ENCODE peak calls at places on chromosomes 13 and 19, in ten cellular contexts. F, K, D, Y, A, B, N, G, C and Z are unnamed samples.

GRCh38 chr19:5113101-5113557 is 144.2 kb downstream of the KDM4B start:
- DNase-seq in K (no peak), C (no peak), N (no peak), D (no peak), F (no peak), B (no peak), A (peak), Y (no peak), G (no peak), Z (no peak)

GRCh38 chr19:35329323-35329722 is 336 bp downstream of the CD22 start:
- DNase-seq in F (no peak), N (no peak), K (no peak), Y (no peak), D (no peak), G (no peak), C (no peak), B (no peak), A (no peak), Z (no peak)

GRCh38 chr19:17091758-17092333 is 16.3 kb downstream of the MYO9B start:
- DNase-seq in F (no peak), C (no peak), Y (no peak), D (no peak), G (no peak), A (no peak), B (no peak), N (no peak), K (no peak), Z (no peak)

GRCh38 chr19:47305309-47305751 is 4.3 kb upstream of the C5AR1 start:
- DNase-seq in K (peak), B (peak), Y (peak), N (peak), C (peak), D (peak), F (no peak), A (peak), G (peak), Z (peak)

GRCh38 chr19:1362385-1363257 is 21.1 kb upstream of the NDUFS7 start:
- DNase-seq in G (no peak), N (no peak), F (no peak), A (no peak), K (no peak), Y (peak), D (no peak), B (no peak), C (no peak), Z (no peak)

GRCh38 chr13:110156186-110157065 is 150.5 kb downstream of the COL4A1 start:
- DNase-seq in C (no peak), B (no peak), F (no peak), N (peak), A (peak), K (no peak), Y (no peak), G (no peak), D (no peak), Z (no peak)

GRCh38 chr13:111253334-111253872 is 67.0 kb upstream of the TEX29 start:
- DNase-seq in G (no peak), N (peak), B (no peak), C (no peak), F (no peak), D (no peak), Y (no peak), A (peak), K (no peak), Z (no peak)

GRCh38 chr19:30587869-30588268 is 215.7 kb downstream of the ZNF536 start:
- DNase-seq in C (no peak), K (no peak), F (no peak), N (no peak), D (no peak), G (no peak), B (no peak), Y (no peak), A (no peak), Z (no peak)

GRCh38 chr13:112194167-112194530 is 127.2 kb downstream of the SOX1 start:
- DNase-seq in A (no peak), K (no peak), C (no peak), B (no peak), D (no peak), F (no peak), Y (no peak), N (no peak), G (no peak), Z (no peak)

GRCh38 chr13:70023506-70023905 is 84.1 kb upstream of the ATXN8OS start:
- DNase-seq in D (no peak), N (no peak), K (no peak), B (no peak), C (no peak), Y (no peak), A (no peak), F (no peak), G (no peak), Z (no peak)

GRCh38 chr19:45211751-45212381 is 33.3 kb downstream of the BLOC1S3 start:
- DNase-seq in B (no peak), G (no peak), N (peak), K (no peak), D (no peak), Y (no peak), C (no peak), A (no peak), F (no peak), Z (no peak)

GRCh38 chr13:36476661-36477060 is 44.4 kb downstream of the CCNA1 start:
- DNase-seq in D (no peak), A (no peak), C (no peak), N (no peak), G (no peak), Y (no peak), K (no peak), B (no peak), F (no peak), Z (no peak)

GRCh38 chr13:36480726-36481485 is 48.6 kb downstream of the CCNA1 start:
- DNase-seq in G (no peak), F (no peak), B (no peak), Y (no peak), C (no peak), D (no peak), A (no peak), K (no peak), N (no peak), Z (no peak)

GRCh38 chr13:36475468-36475867 is 43.2 kb downstream of the CCNA1 start:
- DNase-seq in A (peak), B (peak), Y (no peak), C (no peak), F (no peak), D (peak), K (no peak), N (peak), G (no peak), Z (no peak)
- TF ChIP-seq CTCF in A (no peak), B (peak), Y (no peak), C (no peak), F (peak), D (peak), K (peak), N (peak), G (no peak), Z (no peak)

DNA sequence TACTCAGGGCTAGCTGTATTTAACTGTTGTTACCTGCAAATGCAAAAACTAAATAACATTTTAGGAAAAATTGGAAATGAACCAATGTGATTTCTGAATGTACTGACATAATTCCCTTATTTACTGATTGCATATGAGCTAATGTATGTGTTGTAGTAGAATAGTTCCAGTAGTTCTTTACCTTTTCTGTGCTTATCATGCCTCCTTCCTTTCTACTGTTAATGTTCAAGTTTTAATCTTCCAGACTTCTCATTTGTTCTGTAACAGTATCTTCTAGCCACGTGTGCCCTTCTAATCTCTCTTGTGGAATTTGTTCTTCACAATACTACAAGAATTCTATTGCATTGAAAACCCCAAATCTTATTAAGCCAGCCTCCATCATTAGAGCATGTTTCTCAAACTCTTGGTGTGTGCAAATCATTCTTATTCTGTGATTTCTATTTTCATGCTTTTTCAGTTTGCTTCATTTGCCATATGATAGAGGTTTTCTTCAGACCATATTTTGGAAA is 17.7 kb downstream of the LSM14A start:
- DNase-seq in K (no peak), N (peak), C (no peak), Y (no peak), F (no peak), D (no peak), G (no peak), A (no peak), B (no peak), Z (no peak)
- TF ChIP-seq CTCF in K (no peak), N (no peak), C (no peak), Y (no peak), F (no peak), D (no peak), G (no peak), A (no peak), B (no peak), Z (no peak)

GRCh38 chr13:46317120-46317519 is 69.9 kb downstream of the RUBCNL start:
- DNase-seq in C (no peak), F (no peak), K (no peak), B (no peak), G (no peak), Y (no peak), D (no peak), A (peak), N (peak), Z (no peak)
- TF ChIP-seq CTCF in C (no peak), F (peak), K (no peak), B (no peak), G (no peak), Y (no peak), D (no peak), A (no peak), N (peak), Z (no peak)

GRCh38 chr13:41590643-41591042 is 133.3 kb downstream of the RGCC start:
- DNase-seq in F (no peak), C (no peak), Y (no peak), N (no peak), G (no peak), D (peak), A (no peak), B (peak), K (no peak), Z (no peak)

GRCh38 chr13:41595298-41595697 is 137.9 kb downstream of the RGCC start:
- DNase-seq in F (no peak), C (no peak), K (no peak), D (no peak), B (no peak), N (no peak), Y (no peak), A (no peak), G (no peak), Z (no peak)

GRCh38 chr13:41597348-41598041 is 140.1 kb downstream of the RGCC start:
- DNase-seq in G (no peak), C (no peak), N (no peak), K (no peak), B (no peak), F (no peak), D (peak), A (peak), Y (no peak), Z (no peak)

GRCh38 chr13:41599619-41600018 is 142.3 kb downstream of the RGCC start:
- DNase-seq in K (no peak), Y (no peak), F (no peak), C (no peak), A (peak), B (no peak), G (no peak), N (no peak), D (no peak), Z (no peak)

GRCh38 chr13:41596190-41596589 is 138.8 kb downstream of the RGCC start:
- DNase-seq in N (peak), K (no peak), F (no peak), A (peak), G (no peak), B (peak), Y (no peak), D (no peak), C (no peak), Z (no peak)
- TF ChIP-seq CTCF in N (peak), K (peak), F (no peak), A (no peak), G (no peak), B (peak), Y (no peak), D (no peak), C (no peak), Z (no peak)

DNA sequence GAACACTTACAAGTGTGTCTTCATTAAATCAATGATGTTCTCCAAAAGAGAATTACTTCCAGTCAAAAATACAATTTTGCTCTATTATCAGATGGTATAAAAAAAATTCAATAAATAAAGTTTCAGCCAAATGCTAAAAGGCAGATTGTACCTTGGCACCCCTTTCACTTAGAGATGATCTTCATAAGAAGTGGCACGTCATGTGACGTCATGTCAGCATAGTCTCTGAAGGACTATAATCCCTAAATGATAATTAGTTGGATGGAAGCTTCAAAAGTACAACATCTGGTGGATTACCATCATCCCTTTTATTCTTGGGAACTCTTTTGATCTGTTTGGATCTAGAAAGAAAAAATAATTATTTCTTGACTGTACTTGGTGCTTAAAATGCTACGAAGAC is 335.5 kb upstream of the EDNRB start:
- DNase-seq in C (no peak), N (no peak), A (no peak), B (no peak), K (no peak), D (no peak), G (no peak), F (no peak), Y (no peak), Z (no peak)
- TF ChIP-seq CTCF in C (no peak), N (no peak), A (no peak), B (no peak), K (no peak), D (no peak), G (no peak), F (no peak), Y (no peak), Z (no peak)